ENCODE peak calls at places on chromosomes 7 and 10, in five cellular contexts. One of them, this sample, is unnamed.

GRCh38 chr7:46257766-46258448 is 336.8 kb upstream of the IGFBP3 start:
- DNase-seq in activated CD4-positive, alpha-beta T cell treated with anti-CD3 and anti-CD28 coated beads for 48 hours: no peak
- DNase-seq in mammary epithelial cell: peak; percentile 81
- DNase-seq in AG20443: peak; percentile 36
- DNase-seq in C1 segment of cervical spinal cord: no peak
- DNase-seq in this sample: no peak

GRCh38 chr7:44045226-44046014 is 918 bp downstream of the DBNL start:
- DNase-seq in activated CD4-positive, alpha-beta T cell treated with anti-CD3 and anti-CD28 coated beads for 48 hours: no peak
- DNase-seq in mammary epithelial cell: no peak
- DNase-seq in AG20443: peak; percentile 61
- DNase-seq in C1 segment of cervical spinal cord: no peak
- DNase-seq in this sample: no peak

GRCh38 chr10:24536653-24537052 is 187.0 kb downstream of the ARHGAP21 start:
- DNase-seq in activated CD4-positive, alpha-beta T cell treated with anti-CD3 and anti-CD28 coated beads for 48 hours: no peak
- DNase-seq in mammary epithelial cell: no peak
- DNase-seq in AG20443: no peak
- DNase-seq in C1 segment of cervical spinal cord: no peak
- DNase-seq in this sample: no peak

GRCh38 chr10:51937736-51938135 is 238.3 kb upstream of the CSTF2T start:
- DNase-seq in activated CD4-positive, alpha-beta T cell treated with anti-CD3 and anti-CD28 coated beads for 48 hours: no peak
- DNase-seq in mammary epithelial cell: peak; percentile 6
- DNase-seq in AG20443: peak; percentile 55
- DNase-seq in C1 segment of cervical spinal cord: no peak
- DNase-seq in this sample: no peak

GRCh38 chr10:8006274-8006999 is 48.1 kb upstream of the GATA3 start:
- DNase-seq in activated CD4-positive, alpha-beta T cell treated with anti-CD3 and anti-CD28 coated beads for 48 hours: no peak
- DNase-seq in mammary epithelial cell: no peak
- DNase-seq in AG20443: peak; percentile 45
- DNase-seq in C1 segment of cervical spinal cord: no peak
- DNase-seq in this sample: no peak

GRCh38 chr10:43078986-43079273 is 2.1 kb downstream of the RET start:
- DNase-seq in activated CD4-positive, alpha-beta T cell treated with anti-CD3 and anti-CD28 coated beads for 48 hours: peak; percentile 55
- DNase-seq in mammary epithelial cell: no peak
- DNase-seq in AG20443: peak; percentile 49
- DNase-seq in C1 segment of cervical spinal cord: no peak
- DNase-seq in this sample: no peak

GRCh38 chr7:157618091-157618726 is 281.4 kb downstream of the DNAJB6 start:
- DNase-seq in activated CD4-positive, alpha-beta T cell treated with anti-CD3 and anti-CD28 coated beads for 48 hours: no peak
- DNase-seq in mammary epithelial cell: no peak
- DNase-seq in AG20443: no peak
- DNase-seq in C1 segment of cervical spinal cord: no peak
- DNase-seq in this sample: no peak

GRCh38 chr10:110275140-110275729 is 29.5 kb downstream of the SMNDC1 start:
- DNase-seq in activated CD4-positive, alpha-beta T cell treated with anti-CD3 and anti-CD28 coated beads for 48 hours: no peak
- DNase-seq in mammary epithelial cell: no peak
- DNase-seq in AG20443: no peak
- DNase-seq in C1 segment of cervical spinal cord: no peak
- DNase-seq in this sample: no peak

GRCh38 chr10:123999956-124000615 is 93.3 kb downstream of the CHST15 start:
- DNase-seq in activated CD4-positive, alpha-beta T cell treated with anti-CD3 and anti-CD28 coated beads for 48 hours: no peak
- DNase-seq in mammary epithelial cell: no peak
- DNase-seq in AG20443: peak; percentile 5
- DNase-seq in C1 segment of cervical spinal cord: no peak
- DNase-seq in this sample: no peak

GRCh38 chr7:94654764-94655561 is 970 bp downstream of the SGCE start:
- DNase-seq in activated CD4-positive, alpha-beta T cell treated with anti-CD3 and anti-CD28 coated beads for 48 hours: no peak
- DNase-seq in mammary epithelial cell: peak; percentile 68
- DNase-seq in AG20443: peak; percentile 56
- DNase-seq in C1 segment of cervical spinal cord: no peak
- DNase-seq in this sample: peak; percentile 12

GRCh38 chr10:105989995-105990394 is 1174.5 kb downstream of the SORCS1 start:
- DNase-seq in activated CD4-positive, alpha-beta T cell treated with anti-CD3 and anti-CD28 coated beads for 48 hours: no peak
- DNase-seq in mammary epithelial cell: no peak
- DNase-seq in AG20443: no peak
- DNase-seq in C1 segment of cervical spinal cord: no peak
- DNase-seq in this sample: no peak

GRCh38 chr10:132551093-132551807 is 13.7 kb downstream of the INPP5A start:
- DNase-seq in activated CD4-positive, alpha-beta T cell treated with anti-CD3 and anti-CD28 coated beads for 48 hours: peak; percentile 52
- DNase-seq in mammary epithelial cell: no peak
- DNase-seq in AG20443: no peak
- DNase-seq in C1 segment of cervical spinal cord: no peak
- DNase-seq in this sample: no peak

GRCh38 chr10:73799899-73800559 is 11.4 kb downstream of the NDST2 start:
- DNase-seq in activated CD4-positive, alpha-beta T cell treated with anti-CD3 and anti-CD28 coated beads for 48 hours: no peak
- DNase-seq in mammary epithelial cell: no peak
- DNase-seq in AG20443: no peak
- DNase-seq in C1 segment of cervical spinal cord: no peak
- DNase-seq in this sample: no peak

GRCh38 chr10:45500798-45501197 is 126.8 kb downstream of the ALOX5 start:
- DNase-seq in activated CD4-positive, alpha-beta T cell treated with anti-CD3 and anti-CD28 coated beads for 48 hours: no peak
- DNase-seq in mammary epithelial cell: no peak
- DNase-seq in AG20443: no peak
- DNase-seq in C1 segment of cervical spinal cord: no peak
- DNase-seq in this sample: no peak

GRCh38 chr10:3106908-3107425 is 39.6 kb downstream of the PFKP start:
- DNase-seq in activated CD4-positive, alpha-beta T cell treated with anti-CD3 and anti-CD28 coated beads for 48 hours: no peak
- DNase-seq in mammary epithelial cell: no peak
- DNase-seq in AG20443: no peak
- DNase-seq in C1 segment of cervical spinal cord: no peak
- DNase-seq in this sample: no peak

GRCh38 chr7:15874774-15875173 is 188.3 kb upstream of the MEOX2 start:
- DNase-seq in activated CD4-positive, alpha-beta T cell treated with anti-CD3 and anti-CD28 coated beads for 48 hours: no peak
- DNase-seq in mammary epithelial cell: no peak
- DNase-seq in AG20443: no peak
- DNase-seq in C1 segment of cervical spinal cord: no peak
- DNase-seq in this sample: no peak

GRCh38 chr10:92688927-92689662 is 660 bp upstream of the HHEX start:
- DNase-seq in activated CD4-positive, alpha-beta T cell treated with anti-CD3 and anti-CD28 coated beads for 48 hours: no peak
- DNase-seq in mammary epithelial cell: no peak
- DNase-seq in AG20443: peak; percentile 40
- DNase-seq in C1 segment of cervical spinal cord: no peak
- DNase-seq in this sample: peak; percentile 17

GRCh38 chr10:120949511-120950102 is 98.4 kb downstream of the WDR11 start:
- DNase-seq in activated CD4-positive, alpha-beta T cell treated with anti-CD3 and anti-CD28 coated beads for 48 hours: no peak
- DNase-seq in mammary epithelial cell: no peak
- DNase-seq in AG20443: no peak
- DNase-seq in C1 segment of cervical spinal cord: no peak
- DNase-seq in this sample: no peak

GRCh38 chr7:63030061-63030460 is 968.6 kb upstream of the ZNF722 start:
- DNase-seq in activated CD4-positive, alpha-beta T cell treated with anti-CD3 and anti-CD28 coated beads for 48 hours: no peak
- DNase-seq in mammary epithelial cell: no peak
- DNase-seq in AG20443: no peak
- DNase-seq in C1 segment of cervical spinal cord: no peak
- DNase-seq in this sample: no peak